ENCODE peak calls at places on chromosomes 1 and 21, in six cellular contexts. One of them, this sample, is unnamed.
A peak's percentile ranks its signal among the peaks of the same experiment; 100 is the strongest.

GRCh38 chr1:226679853-226680516 is 59.1 kb downstream of the ITPKB start:
- DNase-seq in AG10803: peak; percentile 70
- DNase-seq in thyroid gland: peak; percentile 85
- DNase-seq in tibial nerve: peak; percentile 87
- DNase-seq in WTC11: peak; percentile 95
- DNase-seq in breast epithelium: peak; percentile 61
- DNase-seq in this sample: no peak

GRCh38 chr1:116762781-116763115 is 8.5 kb downstream of the CD2 start:
- DNase-seq in AG10803: no peak
- DNase-seq in thyroid gland: no peak
- DNase-seq in tibial nerve: no peak
- DNase-seq in WTC11: no peak
- DNase-seq in breast epithelium: no peak
- DNase-seq in this sample: no peak

GRCh38 chr1:20706841-20707240 is 11.0 kb downstream of the KIF17 start:
- DNase-seq in AG10803: no peak
- DNase-seq in thyroid gland: no peak
- DNase-seq in tibial nerve: no peak
- DNase-seq in WTC11: no peak
- DNase-seq in breast epithelium: no peak
- DNase-seq in this sample: no peak

GRCh38 chr1:154863702-154864174 is 6.3 kb downstream of the KCNN3 start:
- DNase-seq in AG10803: peak; percentile 44
- DNase-seq in thyroid gland: peak; percentile 22
- DNase-seq in tibial nerve: no peak
- DNase-seq in WTC11: peak; percentile 73
- DNase-seq in breast epithelium: no peak
- DNase-seq in this sample: peak; percentile 12

GRCh38 chr1:241269116-241269515 is 87.9 kb downstream of the RGS7 start:
- DNase-seq in AG10803: no peak
- DNase-seq in thyroid gland: no peak
- DNase-seq in tibial nerve: no peak
- DNase-seq in WTC11: peak; percentile 47
- DNase-seq in breast epithelium: no peak
- DNase-seq in this sample: no peak

GRCh38 chr1:207833381-207833780 is 77.5 kb downstream of the CD34 start:
- DNase-seq in AG10803: no peak
- DNase-seq in thyroid gland: no peak
- DNase-seq in tibial nerve: no peak
- DNase-seq in WTC11: no peak
- DNase-seq in breast epithelium: no peak
- DNase-seq in this sample: no peak

GRCh38 chr1:174191255-174191906 is 32.1 kb downstream of the RABGAP1L start:
- DNase-seq in AG10803: peak; percentile 92
- DNase-seq in thyroid gland: no peak
- DNase-seq in tibial nerve: no peak
- DNase-seq in WTC11: no peak
- DNase-seq in breast epithelium: no peak
- DNase-seq in this sample: no peak

GRCh38 chr21:45932922-45933502 is 48.6 kb upstream of the COL6A1 start:
- DNase-seq in AG10803: no peak
- DNase-seq in thyroid gland: no peak
- DNase-seq in tibial nerve: no peak
- DNase-seq in WTC11: no peak
- DNase-seq in breast epithelium: no peak
- DNase-seq in this sample: no peak

GRCh38 chr1:182185822-182186756 is 124.6 kb upstream of the ZNF648 start:
- DNase-seq in AG10803: peak; percentile 92
- DNase-seq in thyroid gland: peak; percentile 30
- DNase-seq in tibial nerve: no peak
- DNase-seq in WTC11: no peak
- DNase-seq in breast epithelium: no peak
- DNase-seq in this sample: no peak

GRCh38 chr1:41537788-41538351 is 53.4 kb upstream of the EDN2 start:
- DNase-seq in AG10803: peak; percentile 61
- DNase-seq in thyroid gland: peak; percentile 93
- DNase-seq in tibial nerve: no peak
- DNase-seq in WTC11: no peak
- DNase-seq in breast epithelium: no peak
- DNase-seq in this sample: no peak

GRCh38 chr21:46161800-46162592 is 6.6 kb upstream of the FTCD start:
- DNase-seq in AG10803: no peak
- DNase-seq in thyroid gland: no peak
- DNase-seq in tibial nerve: peak; percentile 7
- DNase-seq in WTC11: no peak
- DNase-seq in breast epithelium: no peak
- DNase-seq in this sample: no peak

GRCh38 chr21:43815107-43815742 is 25.8 kb downstream of the RRP1 start:
- DNase-seq in AG10803: no peak
- DNase-seq in thyroid gland: no peak
- DNase-seq in tibial nerve: no peak
- DNase-seq in WTC11: peak; percentile 52
- DNase-seq in breast epithelium: no peak
- DNase-seq in this sample: no peak

GRCh38 chr21:27532081-27532480 is 565.2 kb upstream of the ADAMTS5 start:
- DNase-seq in AG10803: no peak
- DNase-seq in thyroid gland: no peak
- DNase-seq in tibial nerve: no peak
- DNase-seq in WTC11: no peak
- DNase-seq in breast epithelium: no peak
- DNase-seq in this sample: no peak

GRCh38 chr21:43884012-43884860 is 19.2 kb downstream of the AGPAT3 start:
- DNase-seq in AG10803: no peak
- DNase-seq in thyroid gland: peak; percentile 68
- DNase-seq in tibial nerve: no peak
- DNase-seq in WTC11: no peak
- DNase-seq in breast epithelium: peak; percentile 50
- DNase-seq in this sample: peak; percentile 70

GRCh38 chr1:245542365-245542764 is 387.6 kb downstream of the KIF26B start:
- DNase-seq in AG10803: no peak
- DNase-seq in thyroid gland: no peak
- DNase-seq in tibial nerve: no peak
- DNase-seq in WTC11: no peak
- DNase-seq in breast epithelium: no peak
- DNase-seq in this sample: no peak

GRCh38 chr1:102838016-102838415 is 270.3 kb downstream of the COL11A1 start:
- DNase-seq in AG10803: no peak
- DNase-seq in thyroid gland: no peak
- DNase-seq in tibial nerve: no peak
- DNase-seq in WTC11: no peak
- DNase-seq in breast epithelium: no peak
- DNase-seq in this sample: no peak

GRCh38 chr1:228794810-228795209 is 59.5 kb downstream of the RHOU start:
- DNase-seq in AG10803: no peak
- DNase-seq in thyroid gland: no peak
- DNase-seq in tibial nerve: no peak
- DNase-seq in WTC11: no peak
- DNase-seq in breast epithelium: no peak
- DNase-seq in this sample: no peak

GRCh38 chr1:1200876-1201810 is 5.2 kb downstream of the TNFRSF18 start:
- DNase-seq in AG10803: peak; percentile 20
- DNase-seq in thyroid gland: peak; percentile 22
- DNase-seq in tibial nerve: no peak
- DNase-seq in WTC11: peak; percentile 55
- DNase-seq in breast epithelium: no peak
- DNase-seq in this sample: no peak

GRCh38 chr1:44361478-44361877 is 6.4 kb upstream of the ERI3 start:
- DNase-seq in AG10803: no peak
- DNase-seq in thyroid gland: no peak
- DNase-seq in tibial nerve: no peak
- DNase-seq in WTC11: no peak
- DNase-seq in breast epithelium: no peak
- DNase-seq in this sample: no peak

GRCh38 chr1:29544406-29544805 is 308.1 kb downstream of the PTPRU start:
- DNase-seq in AG10803: no peak
- DNase-seq in thyroid gland: no peak
- DNase-seq in tibial nerve: no peak
- DNase-seq in WTC11: no peak
- DNase-seq in breast epithelium: no peak
- DNase-seq in this sample: no peak

GRCh38 chr1:10772711-10773110 is 23.7 kb downstream of the CASZ1 start:
- DNase-seq in AG10803: no peak
- DNase-seq in thyroid gland: no peak
- DNase-seq in tibial nerve: no peak
- DNase-seq in WTC11: no peak
- DNase-seq in breast epithelium: no peak
- DNase-seq in this sample: no peak

GRCh38 chr1:223551610-223552009 is 113.9 kb downstream of the CAPN8 start:
- DNase-seq in AG10803: no peak
- DNase-seq in thyroid gland: no peak
- DNase-seq in tibial nerve: no peak
- DNase-seq in WTC11: no peak
- DNase-seq in breast epithelium: no peak
- DNase-seq in this sample: no peak

GRCh38 chr1:227343727-227344551 is 25.6 kb upstream of the CDC42BPA start:
- DNase-seq in AG10803: peak; percentile 95
- DNase-seq in thyroid gland: no peak
- DNase-seq in tibial nerve: no peak
- DNase-seq in WTC11: no peak
- DNase-seq in breast epithelium: no peak
- DNase-seq in this sample: no peak

GRCh38 chr1:179883739-179884138 is 1.7 kb downstream of the TOR1AIP1 start:
- DNase-seq in AG10803: no peak
- DNase-seq in thyroid gland: no peak
- DNase-seq in tibial nerve: no peak
- DNase-seq in WTC11: no peak
- DNase-seq in breast epithelium: no peak
- DNase-seq in this sample: no peak

GRCh38 chr1:44417351-44418021 is 12.4 kb downstream of the RNF220 start:
- DNase-seq in AG10803: peak; percentile 3
- DNase-seq in thyroid gland: peak; percentile 14
- DNase-seq in tibial nerve: no peak
- DNase-seq in WTC11: peak; percentile 93
- DNase-seq in breast epithelium: no peak
- DNase-seq in this sample: no peak

GRCh38 chr1:49016030-49016991 is 239.6 kb upstream of the BEND5 start:
- DNase-seq in AG10803: peak; percentile 31
- DNase-seq in thyroid gland: no peak
- DNase-seq in tibial nerve: no peak
- DNase-seq in WTC11: peak; percentile 17
- DNase-seq in breast epithelium: no peak
- DNase-seq in this sample: no peak

GRCh38 chr1:78223417-78224215 is 177.8 kb downstream of the GIPC2 start:
- DNase-seq in AG10803: peak; percentile 59
- DNase-seq in thyroid gland: no peak
- DNase-seq in tibial nerve: no peak
- DNase-seq in WTC11: no peak
- DNase-seq in breast epithelium: no peak
- DNase-seq in this sample: no peak

DNA sequence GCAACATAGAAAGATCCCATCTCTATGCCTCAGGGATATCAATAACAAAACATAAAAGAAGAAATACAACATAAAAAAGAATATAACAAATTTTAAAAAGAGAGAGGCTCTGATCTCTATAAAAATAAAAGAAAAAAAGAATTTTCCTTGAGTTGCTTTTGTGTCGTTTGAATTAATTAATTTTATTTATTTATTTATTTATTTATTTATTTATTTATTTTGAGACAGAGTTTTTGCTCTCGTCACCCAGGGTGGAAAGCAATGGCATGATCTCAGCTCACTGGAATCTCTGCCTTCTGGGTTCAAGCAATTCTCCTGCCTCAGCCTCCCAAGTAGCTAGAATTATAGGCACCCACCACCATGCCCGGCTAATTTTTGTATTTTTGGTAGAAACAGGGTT is 8.5 kb downstream of the F11R start:
- DNase-seq in AG10803: no peak
- DNase-seq in thyroid gland: no peak
- DNase-seq in tibial nerve: no peak
- DNase-seq in WTC11: no peak
- DNase-seq in breast epithelium: no peak
- DNase-seq in this sample: no peak
- TF ChIP-seq CTCF in AG10803: no peak
- TF ChIP-seq CTCF in thyroid gland: no peak
- TF ChIP-seq CTCF in tibial nerve: no peak
- TF ChIP-seq CTCF in WTC11: no peak
- TF ChIP-seq CTCF in breast epithelium: no peak
- TF ChIP-seq CTCF in this sample: no peak

GRCh38 chr21:36478941-36479340 is 981 bp downstream of the CLDN14 start:
- DNase-seq in AG10803: peak; percentile 31
- DNase-seq in thyroid gland: no peak
- DNase-seq in tibial nerve: no peak
- DNase-seq in WTC11: peak; percentile 57
- DNase-seq in breast epithelium: no peak
- DNase-seq in this sample: no peak
- TF ChIP-seq CTCF in AG10803: peak; percentile 50
- TF ChIP-seq CTCF in thyroid gland: no peak
- TF ChIP-seq CTCF in tibial nerve: no peak
- TF ChIP-seq CTCF in WTC11: no peak
- TF ChIP-seq CTCF in breast epithelium: no peak
- TF ChIP-seq CTCF in this sample: no peak

DNA sequence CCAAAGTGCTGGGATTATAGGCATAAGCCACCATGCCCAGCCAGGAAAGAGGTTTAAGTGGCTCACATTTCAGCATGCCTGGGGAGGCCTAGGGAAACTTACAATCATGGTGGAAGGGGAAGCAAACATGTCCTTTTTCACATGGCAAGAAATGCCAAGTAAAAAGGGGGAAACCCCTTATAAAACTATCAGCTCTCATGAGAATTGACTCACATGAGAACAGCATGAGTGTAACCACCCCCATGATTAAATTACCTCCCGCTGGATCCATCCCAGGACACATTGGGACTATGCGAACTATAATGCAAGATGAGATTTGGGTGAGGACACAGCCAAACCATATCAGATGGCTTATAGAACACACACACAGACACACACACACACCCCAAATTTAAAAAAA is 8.8 kb upstream of the KLHL12 start:
- DNase-seq in AG10803: no peak
- DNase-seq in thyroid gland: no peak
- DNase-seq in tibial nerve: no peak
- DNase-seq in WTC11: no peak
- DNase-seq in breast epithelium: no peak
- DNase-seq in this sample: no peak
- TF ChIP-seq CTCF in AG10803: no peak
- TF ChIP-seq CTCF in thyroid gland: no peak
- TF ChIP-seq CTCF in tibial nerve: no peak
- TF ChIP-seq CTCF in WTC11: no peak
- TF ChIP-seq CTCF in breast epithelium: no peak
- TF ChIP-seq CTCF in this sample: no peak

GRCh38 chr1:2801046-2801445 is 447 bp downstream of the TTC34 start:
- DNase-seq in AG10803: no peak
- DNase-seq in thyroid gland: no peak
- DNase-seq in tibial nerve: no peak
- DNase-seq in WTC11: no peak
- DNase-seq in breast epithelium: no peak
- DNase-seq in this sample: no peak

GRCh38 chr1:2802421-2802961 is 998 bp upstream of the TTC34 start:
- DNase-seq in AG10803: no peak
- DNase-seq in thyroid gland: no peak
- DNase-seq in tibial nerve: no peak
- DNase-seq in WTC11: no peak
- DNase-seq in breast epithelium: no peak
- DNase-seq in this sample: no peak

GRCh38 chr1:2800664-2801045 is 838 bp downstream of the TTC34 start:
- DNase-seq in AG10803: no peak
- DNase-seq in thyroid gland: no peak
- DNase-seq in tibial nerve: no peak
- DNase-seq in WTC11: peak; percentile 9
- DNase-seq in breast epithelium: no peak
- DNase-seq in this sample: no peak

GRCh38 chr1:2803086-2803930 is 1.8 kb upstream of the TTC34 start:
- DNase-seq in AG10803: no peak
- DNase-seq in thyroid gland: no peak
- DNase-seq in tibial nerve: no peak
- DNase-seq in WTC11: peak; percentile 1
- DNase-seq in breast epithelium: no peak
- DNase-seq in this sample: no peak

GRCh38 chr1:2801535-2802291 is at the start of gene TTC34:
- DNase-seq in AG10803: no peak
- DNase-seq in thyroid gland: no peak
- DNase-seq in tibial nerve: no peak
- DNase-seq in WTC11: peak; percentile 63
- DNase-seq in breast epithelium: no peak
- DNase-seq in this sample: no peak
- TF ChIP-seq CTCF in AG10803: no peak
- TF ChIP-seq CTCF in thyroid gland: no peak
- TF ChIP-seq CTCF in tibial nerve: peak; percentile 43
- TF ChIP-seq CTCF in WTC11: peak; percentile 29
- TF ChIP-seq CTCF in breast epithelium: no peak
- TF ChIP-seq CTCF in this sample: peak; percentile 39

This sample was measured in D721Med.